ENCODE peak calls at places on chromosomes 7 and 10, in five cellular contexts. One of them, this sample, is unnamed.

GRCh38 chr10:52279546-52279945 is 34.5 kb upstream of the DKK1 start:
- DNase-seq in osteoblast: no peak
- DNase-seq in ovary: no peak
- DNase-seq in mammary epithelial cell: no peak
- DNase-seq in spleen: no peak
- DNase-seq in this sample: no peak

GRCh38 chr10:62916157-62916603 is 100.0 kb upstream of the EGR2 start:
- DNase-seq in ovary: no peak
- DNase-seq in spleen: no peak
- DNase-seq in osteoblast: peak; percentile 89
- DNase-seq in mammary epithelial cell: peak; percentile 97
- DNase-seq in this sample: no peak

GRCh38 chr7:142549007-142549406 is 200.3 kb upstream of the PRSS1 start:
- DNase-seq in ovary: no peak
- DNase-seq in spleen: no peak
- DNase-seq in mammary epithelial cell: peak; percentile 43
- DNase-seq in osteoblast: no peak
- DNase-seq in this sample: no peak

GRCh38 chr7:150900675-150901074 is 48.4 kb downstream of the AOC1 start:
- DNase-seq in osteoblast: no peak
- DNase-seq in spleen: no peak
- DNase-seq in ovary: no peak
- DNase-seq in mammary epithelial cell: no peak
- DNase-seq in this sample: no peak

GRCh38 chr7:76185187-76185915 is 16.3 kb upstream of the SRRM3 start:
- DNase-seq in ovary: no peak
- DNase-seq in mammary epithelial cell: no peak
- DNase-seq in osteoblast: no peak
- DNase-seq in spleen: no peak
- DNase-seq in this sample: no peak

GRCh38 chr7:122676466-122676865 is 22.5 kb downstream of the RNF133 start:
- DNase-seq in mammary epithelial cell: no peak
- DNase-seq in spleen: no peak
- DNase-seq in ovary: no peak
- DNase-seq in osteoblast: no peak
- DNase-seq in this sample: no peak

GRCh38 chr7:44382459-44383300 is 57.3 kb upstream of the CAMK2B start:
- DNase-seq in ovary: no peak
- DNase-seq in mammary epithelial cell: no peak
- DNase-seq in spleen: peak; percentile 51
- DNase-seq in osteoblast: no peak
- DNase-seq in this sample: no peak

GRCh38 chr7:128889121-128889520 is 21.4 kb downstream of the KCP start:
- DNase-seq in osteoblast: peak; percentile 66
- DNase-seq in spleen: peak; percentile 34
- DNase-seq in mammary epithelial cell: peak; percentile 59
- DNase-seq in ovary: no peak
- DNase-seq in this sample: no peak

GRCh38 chr10:76388321-76388720 is 956.9 kb downstream of the LRMDA start:
- DNase-seq in mammary epithelial cell: peak; percentile 11
- DNase-seq in osteoblast: peak; percentile 18
- DNase-seq in spleen: no peak
- DNase-seq in ovary: no peak
- DNase-seq in this sample: no peak

GRCh38 chr10:24983946-24984345 is 31.5 kb upstream of the PRTFDC1 start:
- DNase-seq in ovary: no peak
- DNase-seq in spleen: no peak
- DNase-seq in mammary epithelial cell: no peak
- DNase-seq in osteoblast: no peak
- DNase-seq in this sample: no peak

GRCh38 chr7:29968683-29969457 is 20.7 kb downstream of the SCRN1 start:
- DNase-seq in spleen: no peak
- DNase-seq in ovary: no peak
- DNase-seq in mammary epithelial cell: peak; percentile 30
- DNase-seq in osteoblast: peak; percentile 89
- DNase-seq in this sample: no peak

GRCh38 chr7:138565451-138566114 is 105.5 kb downstream of the TRIM24 start:
- DNase-seq in spleen: no peak
- DNase-seq in ovary: no peak
- DNase-seq in mammary epithelial cell: peak; percentile 32
- DNase-seq in osteoblast: no peak
- DNase-seq in this sample: no peak

GRCh38 chr7:130849604-130850003 is 115.6 kb upstream of the KLF14 start:
- DNase-seq in mammary epithelial cell: no peak
- DNase-seq in osteoblast: no peak
- DNase-seq in spleen: no peak
- DNase-seq in ovary: no peak
- DNase-seq in this sample: no peak
- H3K4me1 ChIP-seq in mammary epithelial cell: peaks cover 64% of the 10 kb centered on the region
- H3K4me1 ChIP-seq in osteoblast: peaks cover 51% of the 10 kb centered on the region
- H3K4me1 ChIP-seq in spleen: no peaks in the 10 kb centered on the region
- H3K4me1 ChIP-seq in ovary: no peaks in the 10 kb centered on the region
- H3K4me1 ChIP-seq in this sample: no peaks in the 10 kb centered on the region

DNA sequence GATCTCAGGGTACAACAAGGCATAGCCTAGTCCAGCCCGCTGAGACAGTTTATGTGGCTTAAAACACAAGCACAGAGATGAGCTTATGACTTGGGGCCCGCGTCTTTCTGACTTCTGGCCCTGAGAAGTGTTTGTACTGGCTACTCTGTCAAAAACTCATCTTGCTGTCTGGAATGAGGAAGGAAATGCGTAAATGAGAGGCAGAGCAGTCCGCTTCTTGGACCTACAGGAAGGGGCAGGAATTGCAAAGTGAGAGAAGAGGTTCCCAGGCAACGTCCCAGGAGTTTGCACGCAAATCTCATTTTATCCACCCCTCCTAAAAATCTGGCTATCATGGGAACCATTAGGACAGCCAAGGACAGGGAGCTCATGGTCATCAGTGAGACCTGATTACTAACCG is 5.5 kb downstream of the ANXA11 start:
- DNase-seq in osteoblast: peak; percentile 94
- DNase-seq in ovary: no peak
- DNase-seq in mammary epithelial cell: no peak
- DNase-seq in spleen: no peak
- DNase-seq in this sample: no peak
- H3K4me1 ChIP-seq in osteoblast: peaks cover 62% of the 10 kb centered on the region
- H3K4me1 ChIP-seq in ovary: peaks cover 32% of the 10 kb centered on the region
- H3K4me1 ChIP-seq in mammary epithelial cell: peaks cover 30% of the 10 kb centered on the region
- H3K4me1 ChIP-seq in spleen: peaks cover 92% of the 10 kb centered on the region
- H3K4me1 ChIP-seq in this sample: peaks cover 94% of the 10 kb centered on the region

DNA sequence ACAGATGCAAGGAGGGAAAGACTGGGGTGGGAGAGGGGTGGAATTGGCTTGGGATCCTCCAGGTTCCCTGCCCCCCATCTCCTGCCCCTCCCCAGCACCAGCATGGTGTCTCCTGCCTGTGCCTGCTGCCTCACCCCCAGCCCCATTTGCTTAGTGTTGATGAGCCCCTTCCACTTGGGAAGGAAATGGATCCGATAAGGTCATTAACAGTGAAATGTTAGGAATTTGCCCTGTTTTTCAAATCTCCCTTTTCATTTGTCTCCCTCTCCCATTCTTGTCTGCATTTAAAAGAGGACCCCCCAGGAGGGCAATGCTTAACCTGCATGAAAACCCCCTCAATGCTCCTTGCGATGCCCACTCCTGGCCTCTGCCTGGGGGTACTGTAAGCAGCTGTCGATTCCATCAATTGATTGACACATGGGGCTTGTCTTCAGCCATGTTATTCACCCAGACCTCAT is 51.5 kb downstream of the HK1 start:
- DNase-seq in spleen: no peak
- DNase-seq in osteoblast: peak; percentile 44
- DNase-seq in ovary: no peak
- DNase-seq in mammary epithelial cell: no peak
- DNase-seq in this sample: no peak
- H3K4me1 ChIP-seq in spleen: peaks cover 61% of the 10 kb centered on the region
- H3K4me1 ChIP-seq in osteoblast: peaks cover 48% of the 10 kb centered on the region
- H3K4me1 ChIP-seq in ovary: peaks cover 10% of the 10 kb centered on the region
- H3K4me1 ChIP-seq in mammary epithelial cell: peaks cover 56% of the 10 kb centered on the region
- H3K4me1 ChIP-seq in this sample: peaks cover 76% of the 10 kb centered on the region

GRCh38 chr10:119409385-119409784 is 133.1 kb downstream of the RGS10 start:
- DNase-seq in spleen: no peak
- DNase-seq in ovary: peak; percentile 61
- DNase-seq in mammary epithelial cell: no peak
- DNase-seq in osteoblast: no peak
- DNase-seq in this sample: no peak

GRCh38 chr10:119408969-119409371 is 133.5 kb downstream of the RGS10 start:
- DNase-seq in ovary: peak; percentile 59
- DNase-seq in osteoblast: no peak
- DNase-seq in mammary epithelial cell: no peak
- DNase-seq in spleen: no peak
- DNase-seq in this sample: no peak

GRCh38 chr10:119410361-119411116 is 132.0 kb downstream of the RGS10 start:
- DNase-seq in spleen: no peak
- DNase-seq in osteoblast: peak; percentile 83
- DNase-seq in mammary epithelial cell: no peak
- DNase-seq in ovary: peak; percentile 68
- DNase-seq in this sample: no peak

GRCh38 chr10:119408072-119408471 is 134.4 kb downstream of the RGS10 start:
- DNase-seq in spleen: no peak
- DNase-seq in mammary epithelial cell: no peak
- DNase-seq in ovary: no peak
- DNase-seq in osteoblast: no peak
- DNase-seq in this sample: no peak

DNA sequence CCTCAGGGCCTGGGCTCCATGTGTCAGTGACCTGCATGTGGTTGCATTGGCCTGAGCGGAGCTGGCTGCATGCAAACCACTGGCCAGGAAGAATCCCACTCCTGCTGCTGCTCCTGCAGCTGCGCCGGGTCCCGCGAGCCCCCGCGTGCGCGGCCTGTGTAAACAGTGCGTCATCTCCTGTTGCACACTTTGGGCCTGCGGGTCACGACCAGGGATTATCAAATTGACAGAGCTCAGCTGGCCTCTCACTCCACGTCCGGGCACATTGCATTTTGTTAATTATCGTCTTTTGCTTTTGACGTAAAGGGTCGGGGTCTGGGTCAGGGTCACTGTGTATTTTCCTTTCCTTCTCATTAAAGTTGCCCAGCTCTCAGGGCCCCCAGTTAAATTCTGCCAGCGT is 132.6 kb downstream of the RGS10 start:
- DNase-seq in ovary: peak; percentile 93
- DNase-seq in osteoblast: peak; percentile 23
- DNase-seq in mammary epithelial cell: no peak
- DNase-seq in spleen: peak; percentile 86
- DNase-seq in this sample: peak; percentile 55
- H3K4me1 ChIP-seq in ovary: peaks cover 39% of the 10 kb centered on the region
- H3K4me1 ChIP-seq in osteoblast: peaks cover 3% of the 10 kb centered on the region
- H3K4me1 ChIP-seq in mammary epithelial cell: no peaks in the 10 kb centered on the region
- H3K4me1 ChIP-seq in spleen: peaks cover 50% of the 10 kb centered on the region
- H3K4me1 ChIP-seq in this sample: peaks cover 61% of the 10 kb centered on the region

GRCh38 chr10:50618624-50619023 is 5.1 kb downstream of the SGMS1 start:
- DNase-seq in spleen: no peak
- DNase-seq in mammary epithelial cell: peak; percentile 85
- DNase-seq in ovary: no peak
- DNase-seq in osteoblast: no peak
- DNase-seq in this sample: no peak

GRCh38 chr10:50613726-50614443 is 9.9 kb downstream of the SGMS1 start:
- DNase-seq in osteoblast: no peak
- DNase-seq in ovary: no peak
- DNase-seq in spleen: no peak
- DNase-seq in mammary epithelial cell: no peak
- DNase-seq in this sample: no peak

GRCh38 chr10:50614444-50615137 is 9.2 kb downstream of the SGMS1 start:
- DNase-seq in ovary: no peak
- DNase-seq in spleen: no peak
- DNase-seq in osteoblast: no peak
- DNase-seq in mammary epithelial cell: no peak
- DNase-seq in this sample: no peak

GRCh38 chr10:50613150-50613549 is 10.6 kb downstream of the SGMS1 start:
- DNase-seq in osteoblast: no peak
- DNase-seq in ovary: no peak
- DNase-seq in mammary epithelial cell: no peak
- DNase-seq in spleen: no peak
- DNase-seq in this sample: no peak

GRCh38 chr10:50615654-50616053 is 8.1 kb downstream of the SGMS1 start:
- DNase-seq in ovary: no peak
- DNase-seq in mammary epithelial cell: no peak
- DNase-seq in spleen: no peak
- DNase-seq in osteoblast: no peak
- DNase-seq in this sample: no peak
- H3K4me1 ChIP-seq in ovary: peaks cover 22% of the 10 kb centered on the region
- H3K4me1 ChIP-seq in mammary epithelial cell: peaks cover 16% of the 10 kb centered on the region
- H3K4me1 ChIP-seq in spleen: peaks cover 13% of the 10 kb centered on the region
- H3K4me1 ChIP-seq in osteoblast: no peaks in the 10 kb centered on the region
- H3K4me1 ChIP-seq in this sample: peaks cover 10% of the 10 kb centered on the region

This sample was measured in lower lobe of right lung.